ENCODE peak calls at places on chromosomes 5 and 9, in ten cellular contexts. Q is mesendoderm; N is GM23248; C is fibroblast of lung; B is adipocyte; Z is fibroblast of villous mesenchyme; F is Jurkat, Clone E6-1; V is IMR-90; I is AG09309; L is dorsolateral prefrontal cortex. A is an unnamed sample.

GRCh38 chr5:177604656-177605055 is 4.7 kb downstream of the B4GALT7 start:
- DNase-seq in Q (no peak), N (no peak), C (no peak), B (no peak), Z (no peak), F (no peak), V (no peak), I (no peak), L (no peak), A (no peak)

GRCh38 chr5:74026310-74026709 is 400.3 kb downstream of the ARHGEF28 start:
- DNase-seq in Q (peak; percentile 92), N (no peak), C (no peak), B (peak; percentile 36), Z (no peak), F (no peak), V (no peak), I (no peak), L (no peak), A (no peak)

GRCh38 chr5:9156282-9156681 is 389.6 kb downstream of the SEMA5A start:
- DNase-seq in Q (peak; percentile 91), N (peak; percentile 77), C (peak; percentile 45), B (peak; percentile 88), Z (peak; percentile 79), F (peak; percentile 30), V (peak; percentile 83), I (peak; percentile 54), L (peak; percentile 33), A (peak; percentile 45)

GRCh38 chr5:122077451-122078115 is 476 bp downstream of the LOX start:
- DNase-seq in Q (peak; percentile 60), N (peak; percentile 77), C (no peak), B (peak; percentile 68), Z (no peak), F (no peak), V (no peak), I (no peak), L (peak; percentile 10), A (no peak)

GRCh38 chr9:98899399-98900056 is 44.2 kb upstream of the COL15A1 start:
- DNase-seq in Q (no peak), N (peak; percentile 89), C (peak; percentile 75), B (peak; percentile 91), Z (peak; percentile 95), F (peak; percentile 68), V (peak; percentile 91), I (peak; percentile 79), L (no peak), A (peak; percentile 90)

GRCh38 chr5:143111799-143112198 is 291.7 kb downstream of the NR3C1 start:
- DNase-seq in Q (no peak), N (no peak), C (no peak), B (no peak), Z (no peak), F (no peak), V (no peak), I (no peak), L (no peak), A (no peak)

GRCh38 chr5:43416233-43416987 is 4.2 kb upstream of the CCL28 start:
- DNase-seq in Q (peak; percentile 97), N (no peak), C (peak; percentile 56), B (no peak), Z (no peak), F (no peak), V (no peak), I (no peak), L (no peak), A (no peak)

GRCh38 chr9:14710804-14711203 is 11.7 kb downstream of the CER1 start:
- DNase-seq in Q (no peak), N (peak; percentile 53), C (peak; percentile 54), B (no peak), Z (peak; percentile 53), F (no peak), V (peak; percentile 26), I (no peak), L (no peak), A (no peak)

GRCh38 chr5:31133488-31133887 is 60.0 kb upstream of the CDH6 start:
- DNase-seq in Q (no peak), N (peak; percentile 57), C (peak; percentile 80), B (peak; percentile 86), Z (no peak), F (no peak), V (peak; percentile 61), I (no peak), L (no peak), A (peak; percentile 10)

GRCh38 chr5:130981663-130982062 is 183.4 kb downstream of the HINT1 start:
- DNase-seq in Q (no peak), N (no peak), C (no peak), B (no peak), Z (no peak), F (no peak), V (no peak), I (no peak), L (no peak), A (no peak)

GRCh38 chr9:111805841-111806241 is 11.1 kb upstream of the SHOC1 start:
- DNase-seq in Q (no peak), N (peak; percentile 71), C (peak; percentile 79), B (peak; percentile 48), Z (peak; percentile 89), F (no peak), V (peak; percentile 75), I (peak; percentile 42), L (no peak), A (peak; percentile 14)

GRCh38 chr9:22469928-22470544 is 23.4 kb downstream of the DMRTA1 start:
- DNase-seq in Q (peak; percentile 69), N (peak; percentile 61), C (peak; percentile 12), B (peak; percentile 81), Z (peak; percentile 31), F (no peak), V (peak; percentile 13), I (no peak), L (no peak), A (no peak)

GRCh38 chr5:35857004-35857345 is 284 bp downstream of the IL7R start:
- DNase-seq in Q (no peak), N (peak; percentile 46), C (peak; percentile 73), B (no peak), Z (no peak), F (no peak), V (no peak), I (no peak), L (no peak), A (no peak)
- H3K4me3 ChIP-seq in Q (no peak overlapping the region), N (peak overlapping the region; percentile 55), C (no peak overlapping the region), B (peak overlapping the region; percentile 34), Z (peak overlapping the region; percentile 52), F (peak overlapping the region; percentile 21), V (peak overlapping the region; percentile 52), I (peak overlapping the region; percentile 33), L (no peak overlapping the region), A (peak overlapping the region; percentile 33)

GRCh38 chr9:130693101-130693425 is 517 bp upstream of the EXOSC2 start:
- DNase-seq in Q (no peak), N (no peak), C (no peak), B (no peak), Z (no peak), F (no peak), V (no peak), I (no peak), L (no peak), A (no peak)
- H3K4me3 ChIP-seq in Q (peak overlapping the region; percentile 22), N (peak overlapping the region; percentile 86), C (peak overlapping the region; percentile 73), B (peak overlapping the region; percentile 94), Z (peak overlapping the region; percentile 83), F (peak overlapping the region; percentile 100), V (peak overlapping the region; percentile 45), I (peak overlapping the region; percentile 20), L (peak overlapping the region; percentile 97), A (peak overlapping the region; percentile 76)

GRCh38 chr9:108058137-108058779 is 568.7 kb upstream of the KLF4 start:
- DNase-seq in Q (no peak), N (no peak), C (no peak), B (no peak), Z (no peak), F (no peak), V (no peak), I (no peak), L (no peak), A (no peak)

GRCh38 chr9:108057421-108058136 is 568.0 kb upstream of the KLF4 start:
- DNase-seq in Q (no peak), N (peak; percentile 97), C (peak; percentile 98), B (peak; percentile 92), Z (peak; percentile 97), F (no peak), V (peak; percentile 98), I (peak; percentile 95), L (no peak), A (peak; percentile 81)

GRCh38 chr9:108056083-108056804 is 566.7 kb upstream of the KLF4 start:
- DNase-seq in Q (no peak), N (peak; percentile 74), C (peak; percentile 67), B (peak; percentile 18), Z (peak; percentile 53), F (no peak), V (peak; percentile 78), I (no peak), L (no peak), A (no peak)

GRCh38 chr9:108060165-108060564 is 570.6 kb upstream of the KLF4 start:
- DNase-seq in Q (no peak), N (no peak), C (no peak), B (no peak), Z (no peak), F (no peak), V (no peak), I (no peak), L (no peak), A (no peak)

GRCh38 chr9:108056805-108057386 is 567.3 kb upstream of the KLF4 start:
- DNase-seq in Q (no peak), N (peak; percentile 90), C (peak; percentile 89), B (peak; percentile 78), Z (peak; percentile 82), F (no peak), V (peak; percentile 88), I (peak; percentile 80), L (no peak), A (no peak)
- H3K4me3 ChIP-seq in Q (no peak overlapping the region), N (peak overlapping the region; percentile 58), C (no peak overlapping the region), B (peak overlapping the region; percentile 41), Z (no peak overlapping the region), F (no peak overlapping the region), V (no peak overlapping the region), I (no peak overlapping the region), L (no peak overlapping the region), A (no peak overlapping the region)

GRCh38 chr9:116689633-116690032 is 2.5 kb downstream of the TRIM32 start:
- DNase-seq in Q (no peak), N (no peak), C (no peak), B (no peak), Z (no peak), F (no peak), V (no peak), I (no peak), L (no peak), A (no peak)

GRCh38 chr9:116687074-116687761 is at the start of gene TRIM32:
- DNase-seq in Q (peak; percentile 94), N (peak; percentile 94), C (peak; percentile 85), B (peak; percentile 96), Z (peak; percentile 88), F (peak; percentile 81), V (peak; percentile 81), I (peak; percentile 34), L (peak; percentile 88), A (peak; percentile 51)

GRCh38 chr9:116687762-116688160 is 656 bp downstream of the TRIM32 start:
- DNase-seq in Q (peak; percentile 44), N (peak; percentile 48), C (no peak), B (peak; percentile 40), Z (no peak), F (no peak), V (no peak), I (no peak), L (no peak), A (no peak)

GRCh38 chr9:116686693-116687073 is 422 bp upstream of the TRIM32 start:
- DNase-seq in Q (no peak), N (peak; percentile 55), C (no peak), B (peak; percentile 48), Z (no peak), F (no peak), V (peak; percentile 33), I (no peak), L (no peak), A (no peak)

GRCh38 chr9:116689117-116689516 is 2.0 kb downstream of the TRIM32 start:
- DNase-seq in Q (no peak), N (no peak), C (no peak), B (no peak), Z (no peak), F (no peak), V (no peak), I (no peak), L (no peak), A (no peak)
- H3K4me3 ChIP-seq in Q (no peak overlapping the region), N (peak overlapping the region; percentile 99), C (no peak overlapping the region), B (peak overlapping the region; percentile 17), Z (no peak overlapping the region), F (no peak overlapping the region), V (no peak overlapping the region), I (no peak overlapping the region), L (no peak overlapping the region), A (peak overlapping the region; percentile 86)

A was measured in HFF-Myc.